ENCODE peak calls at places on chromosome 18, in nine cellular contexts. H, W, C, D, V, B, I, Q and P are unnamed samples.

GRCh38 chr18:47410139-47410538 is 158.7 kb upstream of the SKOR2 start:
- DNase-seq in H (no peak), W (no peak), C (peak), D (no peak), V (no peak), B (no peak), I (no peak), Q (no peak), P (no peak)

GRCh38 chr18:23981369-23981768 is 33.2 kb upstream of the TTC39C start:
- DNase-seq in H (no peak), W (no peak), C (no peak), D (no peak), V (no peak), B (peak), I (no peak), Q (no peak), P (no peak)

GRCh38 chr18:40079786-40080185 is 1875.2 kb upstream of the PIK3C3 start:
- DNase-seq in H (no peak), W (no peak), C (no peak), D (no peak), V (no peak), B (peak), I (no peak), Q (no peak), P (no peak)

GRCh38 chr18:56910237-56910636 is 236.7 kb upstream of the BOD1L2 start:
- DNase-seq in H (no peak), W (no peak), C (no peak), D (no peak), V (no peak), B (no peak), I (no peak), Q (no peak), P (no peak)

GRCh38 chr18:8705280-8705940 is at the start of gene MTCL1:
- DNase-seq in H (peak), W (peak), C (peak), D (peak), V (peak), B (peak), I (no peak), Q (no peak), P (peak)

GRCh38 chr18:41113885-41114482 is 841.0 kb upstream of the PIK3C3 start:
- DNase-seq in H (no peak), W (no peak), C (no peak), D (no peak), V (peak), B (no peak), I (peak), Q (peak), P (peak)

GRCh38 chr18:74834424-74835309 is 237.0 kb downstream of the ZNF407 start:
- DNase-seq in H (peak), W (no peak), C (peak), D (no peak), V (no peak), B (no peak), I (peak), Q (no peak), P (no peak)

GRCh38 chr18:11997466-11997865 is 16.2 kb downstream of the IMPA2 start:
- DNase-seq in H (no peak), W (no peak), C (no peak), D (no peak), V (no peak), B (no peak), I (no peak), Q (no peak), P (no peak)

GRCh38 chr18:4888251-4888650 is 308.8 kb downstream of the AKAIN1 start:
- DNase-seq in H (no peak), W (no peak), C (no peak), D (no peak), V (no peak), B (no peak), I (no peak), Q (no peak), P (no peak)

GRCh38 chr18:54220406-54220805 is 4.1 kb downstream of the MBD2 start:
- DNase-seq in H (no peak), W (no peak), C (no peak), D (no peak), V (no peak), B (no peak), I (no peak), Q (no peak), P (no peak)

GRCh38 chr18:43525149-43525548 is 247.9 kb upstream of the SYT4 start:
- DNase-seq in H (no peak), W (peak), C (no peak), D (no peak), V (no peak), B (no peak), I (no peak), Q (no peak), P (peak)

GRCh38 chr18:54946149-54946581 is 13.1 kb downstream of the CCDC68 start:
- DNase-seq in H (peak), W (no peak), C (no peak), D (peak), V (peak), B (no peak), I (peak), Q (no peak), P (no peak)

GRCh38 chr18:44723973-44724778 is 43.5 kb downstream of the SETBP1 start:
- DNase-seq in H (no peak), W (no peak), C (no peak), D (peak), V (no peak), B (no peak), I (no peak), Q (no peak), P (no peak)

GRCh38 chr18:46373787-46374186 is 269.6 kb downstream of the HAUS1 start:
- DNase-seq in H (no peak), W (peak), C (peak), D (no peak), V (no peak), B (peak), I (no peak), Q (no peak), P (no peak)

GRCh38 chr18:13726972-13727331 is 479 bp downstream of the RNMT start:
- DNase-seq in H (no peak), W (no peak), C (peak), D (peak), V (no peak), B (peak), I (peak), Q (no peak), P (peak)

GRCh38 chr18:8188196-8188595 is 421.0 kb upstream of the RAB12 start:
- DNase-seq in H (no peak), W (no peak), C (no peak), D (no peak), V (peak), B (no peak), I (peak), Q (no peak), P (no peak)

DNA sequence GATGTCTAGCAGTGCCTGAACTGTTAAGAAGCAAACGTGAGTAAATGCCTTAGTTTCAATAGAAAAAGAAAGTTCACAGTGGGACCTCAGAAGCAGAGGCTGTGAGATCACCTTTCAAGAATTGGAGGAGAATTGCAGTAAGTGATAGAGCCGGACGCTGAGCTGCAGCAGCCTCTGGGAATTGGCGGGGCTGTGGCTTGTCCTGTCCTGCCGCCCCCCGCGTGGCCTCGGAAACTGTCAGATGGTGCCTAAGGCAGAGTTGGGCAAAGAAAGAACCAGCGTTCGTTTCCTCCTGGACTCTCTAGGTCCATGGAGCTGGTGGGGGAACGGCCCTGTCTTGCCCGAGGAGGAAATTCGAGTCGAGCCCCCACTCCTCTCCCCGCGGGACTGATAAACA is 567 bp upstream of the EMILIN2 start:
- DNase-seq in H (peak), W (no peak), C (peak), D (no peak), V (peak), B (peak), I (peak), Q (no peak), P (no peak)
- H3K9ac ChIP-seq in H (no peak), W (no peak), C (peak), D (no peak), V (peak), B (no peak), I (no peak), Q (no peak), P (no peak)

GRCh38 chr18:7116832-7117389 is 686 bp downstream of the LAMA1 start:
- DNase-seq in H (no peak), W (peak), C (peak), D (no peak), V (no peak), B (peak), I (no peak), Q (no peak), P (peak)
- H3K4me3 ChIP-seq in H (no peak), W (no peak), C (peak), D (peak), V (peak), B (peak), I (peak), Q (peak), P (peak)

GRCh38 chr18:7117390-7118355 is at the start of gene LAMA1:
- DNase-seq in H (no peak), W (peak), C (peak), D (no peak), V (no peak), B (peak), I (peak), Q (no peak), P (no peak)
- H3K9ac ChIP-seq in H (no peak), W (no peak), C (peak), D (no peak), V (no peak), B (peak), I (peak), Q (no peak), P (peak)

GRCh38 chr18:5891361-5892215 is 3.7 kb downstream of the TMEM200C start:
- DNase-seq in H (no peak), W (peak), C (peak), D (no peak), V (no peak), B (no peak), I (no peak), Q (no peak), P (no peak)
- H3K4me3 ChIP-seq in H (no peak), W (no peak), C (no peak), D (no peak), V (no peak), B (peak), I (no peak), Q (no peak), P (no peak)

GRCh38 chr18:3528251-3528650 is 78.3 kb downstream of the TGIF1 start:
- DNase-seq in H (no peak), W (no peak), C (no peak), D (no peak), V (no peak), B (no peak), I (no peak), Q (no peak), P (no peak)

GRCh38 chr18:3529077-3529476 is 79.1 kb downstream of the TGIF1 start:
- DNase-seq in H (no peak), W (no peak), C (no peak), D (no peak), V (no peak), B (no peak), I (no peak), Q (no peak), P (no peak)

GRCh38 chr18:3525870-3526420 is 76.0 kb downstream of the TGIF1 start:
- DNase-seq in H (peak), W (no peak), C (peak), D (peak), V (no peak), B (no peak), I (no peak), Q (no peak), P (no peak)

GRCh38 chr18:3524706-3525105 is 74.7 kb downstream of the TGIF1 start:
- DNase-seq in H (no peak), W (no peak), C (no peak), D (no peak), V (no peak), B (no peak), I (no peak), Q (no peak), P (no peak)

DNA sequence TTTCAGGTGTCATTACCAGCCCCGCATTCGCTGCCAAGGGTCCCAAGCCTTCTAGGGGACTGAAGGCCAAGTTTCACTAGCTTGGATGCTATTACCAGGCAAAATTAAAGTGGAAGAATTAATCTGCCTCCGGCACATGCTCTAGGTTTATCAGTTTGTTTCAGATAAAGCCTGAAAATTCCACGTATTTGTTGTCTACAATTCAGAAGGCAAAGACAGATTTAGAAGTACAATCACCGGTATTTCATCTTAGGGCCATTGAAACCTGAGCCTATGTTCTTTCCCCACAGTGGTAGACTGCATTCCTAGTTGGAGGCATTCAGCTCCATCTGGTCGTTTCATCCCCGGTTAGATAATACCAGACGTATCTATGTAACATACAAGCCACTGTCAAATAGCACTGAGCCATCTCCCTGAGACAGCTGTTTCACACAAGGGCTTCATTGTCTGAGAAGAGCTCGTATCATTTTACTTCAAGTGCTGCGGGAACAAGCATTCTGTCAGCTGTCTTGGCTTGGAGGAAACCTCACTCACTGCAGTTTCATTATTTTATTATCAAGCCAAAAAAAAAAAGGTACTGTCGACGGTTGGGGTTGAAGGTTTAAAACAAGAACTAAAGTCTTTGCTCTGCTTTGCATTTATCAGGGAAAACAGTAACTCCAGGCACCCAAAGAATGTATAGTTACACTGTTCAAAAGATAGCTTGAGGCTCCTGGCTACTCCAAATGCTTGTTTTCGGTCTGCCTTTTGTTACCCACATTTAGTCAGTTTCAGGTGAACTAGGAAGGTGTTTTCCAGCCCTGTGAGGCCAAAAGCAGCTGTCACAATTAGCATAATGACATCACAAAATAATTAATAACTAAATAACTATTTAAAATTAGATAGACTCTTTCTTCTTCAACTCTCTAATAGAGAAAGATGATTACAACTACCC is 76.7 kb downstream of the TGIF1 start:
- DNase-seq in H (no peak), W (peak), C (no peak), D (peak), V (peak), B (peak), I (peak), Q (no peak), P (peak)
- H3K9ac ChIP-seq in H (no peak), W (no peak), C (no peak), D (peak), V (no peak), B (no peak), I (no peak), Q (no peak), P (peak)

GRCh38 chr18:48829443-48830149 is 121.2 kb downstream of the SMAD7 start:
- DNase-seq in H (no peak), W (no peak), C (peak), D (no peak), V (no peak), B (peak), I (no peak), Q (no peak), P (no peak)

GRCh38 chr18:48828713-48829442 is 121.9 kb downstream of the SMAD7 start:
- DNase-seq in H (no peak), W (peak), C (peak), D (no peak), V (no peak), B (peak), I (no peak), Q (no peak), P (no peak)

GRCh38 chr18:48827321-48828200 is 123.2 kb downstream of the SMAD7 start:
- DNase-seq in H (peak), W (peak), C (peak), D (no peak), V (peak), B (peak), I (peak), Q (no peak), P (no peak)

GRCh38 chr18:48826806-48827205 is 124.0 kb downstream of the SMAD7 start:
- DNase-seq in H (no peak), W (no peak), C (peak), D (no peak), V (no peak), B (no peak), I (no peak), Q (no peak), P (no peak)

DNA sequence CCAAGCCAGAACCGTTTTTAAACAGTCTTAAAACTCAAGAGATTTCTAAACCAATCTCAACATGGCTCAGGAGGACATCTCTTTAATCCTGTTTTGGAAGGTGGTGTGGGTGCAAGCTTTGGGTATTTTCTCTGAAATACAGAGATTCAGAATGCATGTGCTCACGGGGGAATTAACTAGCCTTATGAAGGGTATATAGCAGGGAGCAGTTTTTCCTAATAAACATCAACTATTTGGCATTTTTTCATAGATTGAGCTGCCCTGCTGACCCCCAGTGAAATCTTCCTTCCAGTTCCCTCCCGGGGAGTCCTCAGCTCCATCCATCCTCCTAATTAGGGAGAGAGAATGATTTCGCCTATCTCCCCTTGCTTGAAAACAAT is 122.6 kb downstream of the SMAD7 start:
- DNase-seq in H (no peak), W (no peak), C (no peak), D (no peak), V (no peak), B (no peak), I (no peak), Q (no peak), P (no peak)
- H3K4me3 ChIP-seq in H (no peak), W (peak), C (no peak), D (no peak), V (no peak), B (peak), I (no peak), Q (no peak), P (no peak)

GRCh38 chr18:79798346-79798998 is 734 bp downstream of the KCNG2 start:
- DNase-seq in H (no peak), W (no peak), C (peak), D (no peak), V (no peak), B (peak), I (no peak), Q (no peak), P (no peak)

GRCh38 chr18:79798999-79799370 is 1.2 kb downstream of the KCNG2 start:
- DNase-seq in H (no peak), W (no peak), C (peak), D (no peak), V (peak), B (peak), I (no peak), Q (no peak), P (no peak)

GRCh38 chr18:79796016-79796415 is 1.7 kb upstream of the KCNG2 start:
- DNase-seq in H (peak), W (no peak), C (no peak), D (no peak), V (no peak), B (no peak), I (no peak), Q (no peak), P (no peak)

GRCh38 chr18:79796531-79797390 is 977 bp upstream of the KCNG2 start:
- DNase-seq in H (no peak), W (no peak), C (no peak), D (no peak), V (peak), B (peak), I (no peak), Q (no peak), P (no peak)

DNA sequence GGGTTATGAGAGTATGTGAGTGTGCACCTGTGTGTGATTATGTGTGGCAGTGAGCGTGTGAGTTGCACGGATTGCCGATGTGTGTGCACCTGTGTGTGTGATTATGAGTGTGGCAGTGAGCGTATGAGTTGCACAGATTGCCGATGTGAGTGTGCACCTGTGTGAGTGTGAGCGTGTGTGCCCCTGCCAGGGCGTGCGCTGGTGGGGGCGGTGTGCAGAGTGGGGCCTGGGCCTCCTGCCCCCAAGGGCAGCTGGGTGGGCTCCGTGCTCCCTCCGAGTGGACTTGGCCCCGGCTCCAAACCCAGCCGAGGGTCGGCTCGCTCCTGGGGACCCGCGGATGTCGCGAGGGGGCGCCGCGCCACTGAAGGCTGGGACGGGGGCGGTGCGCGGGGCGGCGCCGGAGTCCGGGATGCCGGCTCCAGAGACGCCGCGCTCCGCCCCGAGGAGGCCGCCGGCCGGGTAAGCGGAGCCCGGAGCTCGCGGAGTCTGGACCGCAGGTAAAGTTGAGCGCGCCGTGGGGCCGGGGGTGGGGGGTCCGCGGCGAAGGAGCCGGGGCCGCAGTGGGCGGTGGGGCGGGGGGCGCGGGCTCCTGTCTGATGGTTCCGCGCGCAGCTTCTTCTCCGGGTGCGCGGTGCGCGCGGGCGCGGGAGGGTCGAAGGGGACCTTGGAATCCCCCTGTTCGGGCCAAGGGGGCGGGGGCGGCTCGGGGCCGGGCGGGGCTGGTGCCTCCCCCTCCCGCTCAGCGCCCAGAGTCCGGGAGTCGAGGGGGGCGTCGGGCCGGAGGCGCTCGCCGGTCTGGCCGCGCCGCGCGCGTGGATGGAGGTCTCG is at the start of gene KCNG2:
- DNase-seq in H (no peak), W (peak), C (peak), D (no peak), V (peak), B (peak), I (no peak), Q (no peak), P (no peak)
- H3K9ac ChIP-seq in H (no peak), W (no peak), C (no peak), D (no peak), V (peak), B (no peak), I (no peak), Q (no peak), P (no peak)

GRCh38 chr18:27825735-27826477 is 351.0 kb downstream of the CDH2 start:
- DNase-seq in H (no peak), W (no peak), C (no peak), D (no peak), V (no peak), B (peak), I (no peak), Q (no peak), P (no peak)
- H3K4me3 ChIP-seq in H (no peak), W (no peak), C (no peak), D (no peak), V (no peak), B (peak), I (no peak), Q (no peak), P (no peak)

DNA sequence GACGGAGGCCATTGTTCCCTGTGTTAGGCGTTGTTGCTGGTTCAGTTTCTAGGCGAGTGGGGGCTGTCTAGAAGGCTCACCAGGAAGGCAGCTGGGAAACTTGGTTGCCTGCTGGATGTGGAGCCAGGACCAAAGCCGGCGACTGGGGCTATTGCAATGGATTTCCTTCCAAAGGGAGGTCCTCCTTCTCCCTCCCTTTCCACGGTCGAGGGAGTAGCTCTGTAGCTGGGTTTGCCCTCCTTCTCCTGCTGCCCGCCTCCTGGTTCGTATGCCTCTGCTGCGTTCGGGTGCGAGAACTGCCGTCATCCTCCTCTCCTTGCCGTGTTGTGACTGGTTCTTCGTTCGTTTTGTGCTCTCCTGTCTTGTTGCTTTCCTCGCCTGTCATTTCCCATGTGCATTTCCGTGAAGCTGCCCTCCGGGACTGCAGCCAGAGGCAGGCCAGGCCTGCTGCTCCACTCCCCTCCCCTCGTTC is 203.4 kb downstream of the NEDD4L start:
- DNase-seq in H (peak), W (no peak), C (peak), D (no peak), V (peak), B (peak), I (peak), Q (no peak), P (no peak)
- H3K9ac ChIP-seq in H (peak), W (no peak), C (no peak), D (no peak), V (no peak), B (no peak), I (peak), Q (peak), P (no peak)